ENCODE peak calls at places on chromosome X, in nine cellular contexts. B, O, Z, D, K, W, Q, Y and P are unnamed samples.

GRCh38 chrX:119237526-119238035 is 1.5 kb downstream of the PGRMC1 start:
- DNase-seq in B (no peak), O (no peak), Z (no peak), D (peak; percentile 1), K (no peak), W (no peak), Q (no peak), Y (no peak), P (no peak)

GRCh38 chrX:123084797-123085196 is 99.3 kb upstream of the GRIA3 start:
- DNase-seq in B (no peak), O (no peak), Z (no peak), D (no peak), K (peak; percentile 49), W (no peak), Q (no peak), Y (peak; percentile 16), P (no peak)

GRCh38 chrX:154449618-154450017 is 5.7 kb downstream of the FAM50A start:
- DNase-seq in B (no peak), O (no peak), Z (no peak), D (no peak), K (no peak), W (no peak), Q (no peak), Y (no peak), P (no peak)

GRCh38 chrX:154547245-154548027 is at the start of gene IKBKG:
- DNase-seq in B (peak; percentile 92), O (peak; percentile 76), Z (peak; percentile 87), D (peak; percentile 92), K (peak; percentile 91), W (peak; percentile 88), Q (peak; percentile 93), Y (peak; percentile 88), P (peak; percentile 75)

GRCh38 chrX:48474127-48474526 is 1.9 kb upstream of the FTSJ1 start:
- DNase-seq in B (no peak), O (no peak), Z (no peak), D (no peak), K (peak; percentile 39), W (no peak), Q (no peak), Y (peak; percentile 47), P (no peak)

GRCh38 chrX:155334486-155335316 is at the start of gene CLIC2:
- DNase-seq in B (peak; percentile 27), O (no peak), Z (no peak), D (peak; percentile 33), K (peak; percentile 87), W (peak; percentile 30), Q (peak; percentile 46), Y (peak; percentile 21), P (no peak)

GRCh38 chrX:1484638-1485019 is 31.9 kb upstream of the ASMTL start:
- DNase-seq in B (no peak), O (no peak), Z (no peak), D (no peak), K (no peak), W (no peak), Q (no peak), Y (no peak), P (no peak)

GRCh38 chrX:7515681-7516413 is 327.1 kb upstream of the VCX start:
- DNase-seq in B (no peak), O (no peak), Z (no peak), D (no peak), K (no peak), W (no peak), Q (no peak), Y (peak; percentile 29), P (no peak)

GRCh38 chrX:37809970-37810369 is 30.1 kb downstream of the CYBB start:
- DNase-seq in B (no peak), O (no peak), Z (no peak), D (no peak), K (no peak), W (no peak), Q (no peak), Y (no peak), P (no peak)

GRCh38 chrX:139750390-139750789 is 42.4 kb upstream of the MCF2 start:
- DNase-seq in B (no peak), O (no peak), Z (no peak), D (no peak), K (peak; percentile 5), W (no peak), Q (no peak), Y (no peak), P (no peak)

GRCh38 chrX:110204986-110205385 is 112.9 kb downstream of the AMMECR1 start:
- DNase-seq in B (no peak), O (no peak), Z (no peak), D (no peak), K (peak; percentile 71), W (no peak), Q (no peak), Y (peak; percentile 52), P (no peak)

GRCh38 chrX:18676470-18676869 is 4.6 kb upstream of the RS1 start:
- DNase-seq in B (no peak), O (no peak), Z (peak; percentile 32), D (no peak), K (peak; percentile 14), W (no peak), Q (no peak), Y (no peak), P (peak; percentile 41)
- TF ChIP-seq CTCF in B (no peak), O (no peak), Z (peak; percentile 36), D (no peak), K (peak; percentile 41), W (peak; percentile 29), Q (peak; percentile 19), Y (no peak), P (peak; percentile 29)

GRCh38 chrX:70954871-70955270 is 24.0 kb upstream of the SLC7A3 start:
- DNase-seq in B (no peak), O (no peak), Z (no peak), D (no peak), K (no peak), W (no peak), Q (no peak), Y (no peak), P (no peak)

DNA sequence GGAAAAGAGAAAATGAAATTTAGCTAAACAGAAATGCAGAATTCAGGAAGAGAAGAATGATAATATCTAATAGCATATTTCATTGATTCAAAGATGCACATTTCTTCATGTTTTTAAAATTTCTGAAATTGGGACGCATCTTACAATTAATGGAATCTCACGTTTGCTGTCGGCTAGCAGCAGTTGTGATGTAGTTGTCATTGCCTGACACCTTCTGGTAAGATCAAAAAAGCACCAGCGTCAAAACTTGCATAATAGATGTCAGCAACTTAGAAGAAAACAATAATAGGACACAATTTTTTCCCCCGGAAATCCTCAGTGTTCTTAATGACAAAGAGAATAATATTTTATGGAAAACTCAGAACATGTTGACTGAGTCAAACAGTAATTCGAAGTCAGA is 29.8 kb upstream of the SLC7A3 start:
- DNase-seq in B (no peak), O (no peak), Z (no peak), D (no peak), K (peak; percentile 6), W (no peak), Q (no peak), Y (peak; percentile 19), P (no peak)
- TF ChIP-seq CTCF in B (no peak), O (no peak), Z (no peak), D (no peak), K (no peak), W (no peak), Q (no peak), Y (peak; percentile 43), P (no peak)

GRCh38 chrX:78708171-78708570 is 39.3 kb upstream of the LPAR4 start:
- DNase-seq in B (no peak), O (no peak), Z (no peak), D (peak; percentile 14), K (peak; percentile 53), W (no peak), Q (no peak), Y (peak; percentile 63), P (no peak)
- TF ChIP-seq CTCF in B (no peak), O (no peak), Z (peak; percentile 7), D (no peak), K (peak; percentile 67), W (peak; percentile 22), Q (peak; percentile 33), Y (peak; percentile 70), P (no peak)

GRCh38 chrX:19133784-19134183 is 11.5 kb upstream of the ADGRG2 start:
- DNase-seq in B (no peak), O (no peak), Z (no peak), D (no peak), K (no peak), W (no peak), Q (no peak), Y (no peak), P (no peak)
- TF ChIP-seq CTCF in B (no peak), O (no peak), Z (no peak), D (no peak), K (no peak), W (no peak), Q (no peak), Y (no peak), P (no peak)